ENCODE peak calls at places on chromosome 16, in eight cellular contexts. One of them, this sample, is unnamed.

GRCh38 chr16:83447560-83447959 is 360.2 kb upstream of the HSBP1 start:
- DNase-seq in pancreas: no peak
- DNase-seq in central memory CD8-positive, alpha-beta T cell: no peak
- DNase-seq in ELR: no peak
- DNase-seq in AG09309: no peak
- DNase-seq in stromal cell of bone marrow: no peak
- DNase-seq in G401: no peak
- DNase-seq in OCI-M1: no peak
- DNase-seq in this sample: no peak

GRCh38 chr16:25014500-25015147 is 545 bp downstream of the ARHGAP17 start:
- DNase-seq in pancreas: peak
- DNase-seq in central memory CD8-positive, alpha-beta T cell: no peak
- DNase-seq in ELR: peak
- DNase-seq in AG09309: no peak
- DNase-seq in stromal cell of bone marrow: no peak
- DNase-seq in G401: peak
- DNase-seq in OCI-M1: peak
- DNase-seq in this sample: no peak

GRCh38 chr16:31350275-31351005 is 4.5 kb upstream of the ITGAX start:
- DNase-seq in pancreas: no peak
- DNase-seq in central memory CD8-positive, alpha-beta T cell: no peak
- DNase-seq in ELR: no peak
- DNase-seq in AG09309: no peak
- DNase-seq in stromal cell of bone marrow: no peak
- DNase-seq in G401: no peak
- DNase-seq in OCI-M1: no peak
- DNase-seq in this sample: no peak

GRCh38 chr16:49510676-49511305 is 137.2 kb downstream of the C16orf78 start:
- DNase-seq in pancreas: no peak
- DNase-seq in central memory CD8-positive, alpha-beta T cell: no peak
- DNase-seq in ELR: no peak
- DNase-seq in AG09309: no peak
- DNase-seq in stromal cell of bone marrow: no peak
- DNase-seq in G401: peak
- DNase-seq in OCI-M1: no peak
- DNase-seq in this sample: no peak

GRCh38 chr16:67993207-67994036 is 5.9 kb downstream of the DPEP2 start:
- DNase-seq in pancreas: peak
- DNase-seq in central memory CD8-positive, alpha-beta T cell: peak
- DNase-seq in ELR: peak
- DNase-seq in AG09309: no peak
- DNase-seq in stromal cell of bone marrow: no peak
- DNase-seq in G401: peak
- DNase-seq in OCI-M1: peak
- DNase-seq in this sample: peak

GRCh38 chr16:29007865-29008593 is 23.2 kb downstream of the LAT start:
- DNase-seq in pancreas: no peak
- DNase-seq in central memory CD8-positive, alpha-beta T cell: peak
- DNase-seq in ELR: peak
- DNase-seq in AG09309: no peak
- DNase-seq in stromal cell of bone marrow: peak
- DNase-seq in G401: no peak
- DNase-seq in OCI-M1: peak
- DNase-seq in this sample: no peak

GRCh38 chr16:87207965-87208364 is 109.2 kb downstream of the C16orf95 start:
- DNase-seq in pancreas: no peak
- DNase-seq in central memory CD8-positive, alpha-beta T cell: no peak
- DNase-seq in ELR: no peak
- DNase-seq in AG09309: no peak
- DNase-seq in stromal cell of bone marrow: no peak
- DNase-seq in G401: peak
- DNase-seq in OCI-M1: no peak
- DNase-seq in this sample: no peak

GRCh38 chr16:12245923-12246290 is 269.4 kb downstream of the SNX29 start:
- DNase-seq in pancreas: no peak
- DNase-seq in central memory CD8-positive, alpha-beta T cell: no peak
- DNase-seq in ELR: no peak
- DNase-seq in AG09309: no peak
- DNase-seq in stromal cell of bone marrow: no peak
- DNase-seq in G401: no peak
- DNase-seq in OCI-M1: no peak
- DNase-seq in this sample: no peak

GRCh38 chr16:85593503-85594195 is 19.5 kb upstream of the GSE1 start:
- DNase-seq in pancreas: no peak
- DNase-seq in central memory CD8-positive, alpha-beta T cell: no peak
- DNase-seq in ELR: no peak
- DNase-seq in AG09309: no peak
- DNase-seq in stromal cell of bone marrow: no peak
- DNase-seq in G401: peak
- DNase-seq in OCI-M1: peak
- DNase-seq in this sample: no peak

GRCh38 chr16:81242977-81243618 is 4.6 kb downstream of the BCO1 start:
- DNase-seq in pancreas: no peak
- DNase-seq in central memory CD8-positive, alpha-beta T cell: no peak
- DNase-seq in ELR: no peak
- DNase-seq in AG09309: no peak
- DNase-seq in stromal cell of bone marrow: no peak
- DNase-seq in G401: no peak
- DNase-seq in OCI-M1: no peak
- DNase-seq in this sample: no peak

GRCh38 chr16:20944861-20945390 is 44.4 kb downstream of the LYRM1 start:
- DNase-seq in pancreas: no peak
- DNase-seq in central memory CD8-positive, alpha-beta T cell: peak
- DNase-seq in ELR: peak
- DNase-seq in AG09309: no peak
- DNase-seq in stromal cell of bone marrow: no peak
- DNase-seq in G401: peak
- DNase-seq in OCI-M1: peak
- DNase-seq in this sample: no peak

GRCh38 chr16:87695534-87695933 is 70.3 kb downstream of the KLHDC4 start:
- DNase-seq in pancreas: no peak
- DNase-seq in central memory CD8-positive, alpha-beta T cell: no peak
- DNase-seq in ELR: no peak
- DNase-seq in AG09309: no peak
- DNase-seq in stromal cell of bone marrow: no peak
- DNase-seq in G401: no peak
- DNase-seq in OCI-M1: no peak
- DNase-seq in this sample: no peak

GRCh38 chr16:72864130-72864833 is 183.6 kb downstream of the ZFHX3 start:
- DNase-seq in pancreas: no peak
- DNase-seq in central memory CD8-positive, alpha-beta T cell: no peak
- DNase-seq in ELR: no peak
- DNase-seq in AG09309: no peak
- DNase-seq in stromal cell of bone marrow: no peak
- DNase-seq in G401: no peak
- DNase-seq in OCI-M1: no peak
- DNase-seq in this sample: no peak

GRCh38 chr16:23114131-23114904 is 34.9 kb downstream of the USP31 start:
- DNase-seq in pancreas: no peak
- DNase-seq in central memory CD8-positive, alpha-beta T cell: no peak
- DNase-seq in ELR: no peak
- DNase-seq in AG09309: no peak
- DNase-seq in stromal cell of bone marrow: no peak
- DNase-seq in G401: peak
- DNase-seq in OCI-M1: no peak
- DNase-seq in this sample: no peak

GRCh38 chr16:3934491-3935185 is 54.1 kb upstream of the CREBBP start:
- DNase-seq in pancreas: no peak
- DNase-seq in central memory CD8-positive, alpha-beta T cell: no peak
- DNase-seq in ELR: no peak
- DNase-seq in AG09309: no peak
- DNase-seq in stromal cell of bone marrow: no peak
- DNase-seq in G401: no peak
- DNase-seq in OCI-M1: no peak
- DNase-seq in this sample: no peak

GRCh38 chr16:61677776-61678175 is 358.5 kb downstream of the CDH8 start:
- DNase-seq in pancreas: no peak
- DNase-seq in central memory CD8-positive, alpha-beta T cell: no peak
- DNase-seq in ELR: no peak
- DNase-seq in AG09309: no peak
- DNase-seq in stromal cell of bone marrow: no peak
- DNase-seq in G401: no peak
- DNase-seq in OCI-M1: no peak
- DNase-seq in this sample: no peak

GRCh38 chr16:11475896-11476630 is 110.7 kb downstream of the LITAF start:
- DNase-seq in pancreas: no peak
- DNase-seq in central memory CD8-positive, alpha-beta T cell: no peak
- DNase-seq in ELR: no peak
- DNase-seq in AG09309: no peak
- DNase-seq in stromal cell of bone marrow: no peak
- DNase-seq in G401: no peak
- DNase-seq in OCI-M1: no peak
- DNase-seq in this sample: no peak

GRCh38 chr16:1078579-1079021 is 6.1 kb downstream of the SSTR5 start:
- DNase-seq in pancreas: peak
- DNase-seq in central memory CD8-positive, alpha-beta T cell: no peak
- DNase-seq in ELR: peak
- DNase-seq in AG09309: no peak
- DNase-seq in stromal cell of bone marrow: no peak
- DNase-seq in G401: no peak
- DNase-seq in OCI-M1: no peak
- DNase-seq in this sample: no peak

GRCh38 chr16:55264949-55265348 is 59.1 kb upstream of the IRX6 start:
- DNase-seq in pancreas: no peak
- DNase-seq in central memory CD8-positive, alpha-beta T cell: no peak
- DNase-seq in ELR: no peak
- DNase-seq in AG09309: peak
- DNase-seq in stromal cell of bone marrow: peak
- DNase-seq in G401: no peak
- DNase-seq in OCI-M1: no peak
- DNase-seq in this sample: no peak

GRCh38 chr16:75070055-75070841 is 46.3 kb downstream of the LDHD start:
- DNase-seq in pancreas: peak
- DNase-seq in central memory CD8-positive, alpha-beta T cell: no peak
- DNase-seq in ELR: no peak
- DNase-seq in AG09309: no peak
- DNase-seq in stromal cell of bone marrow: no peak
- DNase-seq in G401: peak
- DNase-seq in OCI-M1: no peak
- DNase-seq in this sample: no peak

GRCh38 chr16:29237971-29238370 is 168.5 kb downstream of the NPIPB11 start:
- DNase-seq in pancreas: no peak
- DNase-seq in central memory CD8-positive, alpha-beta T cell: no peak
- DNase-seq in ELR: no peak
- DNase-seq in AG09309: no peak
- DNase-seq in stromal cell of bone marrow: no peak
- DNase-seq in G401: no peak
- DNase-seq in OCI-M1: no peak
- DNase-seq in this sample: no peak

GRCh38 chr16:35174006-35174405 is 1714.6 kb downstream of the TP53TG3F start:
- DNase-seq in pancreas: no peak
- DNase-seq in central memory CD8-positive, alpha-beta T cell: no peak
- DNase-seq in ELR: no peak
- DNase-seq in AG09309: no peak
- DNase-seq in stromal cell of bone marrow: no peak
- DNase-seq in G401: no peak
- DNase-seq in OCI-M1: no peak
- DNase-seq in this sample: no peak

GRCh38 chr16:50747206-50747956 is 5.5 kb downstream of the CYLD start:
- DNase-seq in pancreas: no peak
- DNase-seq in central memory CD8-positive, alpha-beta T cell: no peak
- DNase-seq in ELR: peak
- DNase-seq in AG09309: no peak
- DNase-seq in stromal cell of bone marrow: no peak
- DNase-seq in G401: peak
- DNase-seq in OCI-M1: peak
- DNase-seq in this sample: peak

GRCh38 chr16:1990336-1991134 is 765 bp downstream of the SYNGR3 start:
- DNase-seq in pancreas: peak
- DNase-seq in central memory CD8-positive, alpha-beta T cell: no peak
- DNase-seq in ELR: no peak
- DNase-seq in AG09309: no peak
- DNase-seq in stromal cell of bone marrow: no peak
- DNase-seq in G401: peak
- DNase-seq in OCI-M1: no peak
- DNase-seq in this sample: peak

GRCh38 chr16:88700636-88701482 is 5.3 kb downstream of the RNF166 start:
- DNase-seq in pancreas: no peak
- DNase-seq in central memory CD8-positive, alpha-beta T cell: peak
- DNase-seq in ELR: peak
- DNase-seq in AG09309: no peak
- DNase-seq in stromal cell of bone marrow: peak
- DNase-seq in G401: no peak
- DNase-seq in OCI-M1: peak
- DNase-seq in this sample: peak

GRCh38 chr16:31508706-31509523 is 724 bp upstream of the RUSF1 start:
- DNase-seq in pancreas: no peak
- DNase-seq in central memory CD8-positive, alpha-beta T cell: no peak
- DNase-seq in ELR: peak
- DNase-seq in AG09309: no peak
- DNase-seq in stromal cell of bone marrow: no peak
- DNase-seq in G401: peak
- DNase-seq in OCI-M1: peak
- DNase-seq in this sample: no peak

GRCh38 chr16:49652441-49653175 is 203.3 kb downstream of the ZNF423 start:
- DNase-seq in pancreas: no peak
- DNase-seq in central memory CD8-positive, alpha-beta T cell: no peak
- DNase-seq in ELR: no peak
- DNase-seq in AG09309: peak
- DNase-seq in stromal cell of bone marrow: peak
- DNase-seq in G401: no peak
- DNase-seq in OCI-M1: no peak
- DNase-seq in this sample: no peak

GRCh38 chr16:85615852-85616607 is 2.9 kb downstream of the GSE1 start:
- DNase-seq in pancreas: peak
- DNase-seq in central memory CD8-positive, alpha-beta T cell: peak
- DNase-seq in ELR: peak
- DNase-seq in AG09309: no peak
- DNase-seq in stromal cell of bone marrow: peak
- DNase-seq in G401: peak
- DNase-seq in OCI-M1: peak
- DNase-seq in this sample: peak

GRCh38 chr16:337975-338575 is 14.4 kb downstream of the AXIN1 start:
- DNase-seq in pancreas: no peak
- DNase-seq in central memory CD8-positive, alpha-beta T cell: no peak
- DNase-seq in ELR: no peak
- DNase-seq in AG09309: no peak
- DNase-seq in stromal cell of bone marrow: no peak
- DNase-seq in G401: peak
- DNase-seq in OCI-M1: no peak
- DNase-seq in this sample: no peak

GRCh38 chr16:10683160-10683559 is 11.6 kb downstream of the TEKT5 start:
- DNase-seq in pancreas: no peak
- DNase-seq in central memory CD8-positive, alpha-beta T cell: no peak
- DNase-seq in ELR: no peak
- DNase-seq in AG09309: no peak
- DNase-seq in stromal cell of bone marrow: no peak
- DNase-seq in G401: no peak
- DNase-seq in OCI-M1: no peak
- DNase-seq in this sample: no peak

GRCh38 chr16:49639739-49640388 is 216.0 kb downstream of the ZNF423 start:
- DNase-seq in pancreas: no peak
- DNase-seq in central memory CD8-positive, alpha-beta T cell: no peak
- DNase-seq in ELR: no peak
- DNase-seq in AG09309: no peak
- DNase-seq in stromal cell of bone marrow: peak
- DNase-seq in G401: peak
- DNase-seq in OCI-M1: no peak
- DNase-seq in this sample: no peak

GRCh38 chr16:17556276-17557052 is 85.7 kb upstream of the XYLT1 start:
- DNase-seq in pancreas: no peak
- DNase-seq in central memory CD8-positive, alpha-beta T cell: no peak
- DNase-seq in ELR: peak
- DNase-seq in AG09309: no peak
- DNase-seq in stromal cell of bone marrow: no peak
- DNase-seq in G401: no peak
- DNase-seq in OCI-M1: peak
- DNase-seq in this sample: no peak

GRCh38 chr16:75004460-75004859 is 5.6 kb downstream of the ZNRF1 start:
- DNase-seq in pancreas: no peak
- DNase-seq in central memory CD8-positive, alpha-beta T cell: no peak
- DNase-seq in ELR: no peak
- DNase-seq in AG09309: no peak
- DNase-seq in stromal cell of bone marrow: no peak
- DNase-seq in G401: no peak
- DNase-seq in OCI-M1: no peak
- DNase-seq in this sample: no peak

GRCh38 chr16:70678898-70679652 is 6.8 kb downstream of the MTSS2 start:
- DNase-seq in pancreas: peak
- DNase-seq in central memory CD8-positive, alpha-beta T cell: no peak
- DNase-seq in ELR: no peak
- DNase-seq in AG09309: no peak
- DNase-seq in stromal cell of bone marrow: no peak
- DNase-seq in G401: no peak
- DNase-seq in OCI-M1: no peak
- DNase-seq in this sample: no peak